ENCODE peak calls at places on chromosomes 12 and 14, in ten cellular contexts. F, Y, N, L, I, T, A, V, R and X are unnamed samples.

GRCh38 chr14:90523544-90523943 is 126.7 kb downstream of the CALM1 start:
- DNase-seq in V (no peak), F (no peak), T (no peak), L (no peak), I (peak), R (no peak), A (no peak), Y (peak), N (peak), X (no peak)

GRCh38 chr14:29274890-29275651 is 508.5 kb downstream of the FOXG1 start:
- DNase-seq in I (no peak), A (no peak), L (no peak), F (no peak), Y (no peak), V (no peak), N (no peak), T (no peak), R (no peak), X (no peak)

GRCh38 chr14:51750542-51750941 is 98.8 kb downstream of the FRMD6 start:
- DNase-seq in Y (no peak), T (no peak), N (no peak), L (peak), A (peak), F (no peak), V (no peak), I (no peak), R (no peak), X (no peak)

GRCh38 chr12:34396861-34397590 is 374.7 kb downstream of the ALG10 start:
- DNase-seq in T (no peak), Y (no peak), F (no peak), V (no peak), A (no peak), L (peak), N (no peak), R (no peak), I (no peak), X (no peak)

GRCh38 chr14:96039633-96040311 is 610 bp downstream of the C14orf132 start:
- DNase-seq in R (no peak), T (peak), F (no peak), N (peak), A (peak), L (peak), I (peak), V (no peak), Y (no peak), X (no peak)

GRCh38 chr12:130486891-130487416 is 149.3 kb downstream of the PIWIL1 start:
- DNase-seq in R (no peak), V (no peak), T (no peak), L (no peak), I (no peak), F (no peak), N (no peak), Y (no peak), A (no peak), X (no peak)

GRCh38 chr12:26128180-26128579 is 3.3 kb upstream of the BHLHE41 start:
- DNase-seq in A (no peak), V (no peak), L (no peak), Y (no peak), N (peak), I (peak), T (no peak), R (no peak), F (no peak), X (no peak)

GRCh38 chr14:53356361-53357150 is 203.4 kb upstream of the DDHD1 start:
- DNase-seq in A (peak), Y (peak), I (peak), F (no peak), L (no peak), V (no peak), N (no peak), R (no peak), T (no peak), X (no peak)

GRCh38 chr14:54590481-54590880 is 23.6 kb downstream of the SAMD4A start:
- DNase-seq in A (no peak), N (no peak), F (no peak), V (no peak), T (no peak), Y (no peak), L (no peak), R (no peak), I (peak), X (no peak)

GRCh38 chr12:26280869-26281268 is 85.5 kb downstream of the SSPN start:
- DNase-seq in V (no peak), F (no peak), I (no peak), R (no peak), N (no peak), Y (no peak), T (no peak), A (no peak), L (no peak), X (no peak)

GRCh38 chr14:21852061-21852664 is 178.5 kb upstream of the OR4E1 start:
- DNase-seq in A (peak), F (no peak), T (peak), N (no peak), R (peak), V (no peak), Y (peak), L (peak), I (peak), X (peak)

GRCh38 chr12:71954040-71954649 is 15.5 kb downstream of the TPH2 start:
- DNase-seq in A (no peak), Y (no peak), L (no peak), V (no peak), N (no peak), R (no peak), F (no peak), T (no peak), I (no peak), X (no peak)

GRCh38 chr14:101926085-101926484 is 38.3 kb upstream of the DYNC1H1 start:
- DNase-seq in I (no peak), N (no peak), Y (no peak), V (no peak), A (no peak), T (no peak), R (no peak), L (no peak), F (no peak), X (no peak)

GRCh38 chr12:121789800-121790748 is 3.4 kb downstream of the RHOF start:
- DNase-seq in T (peak), V (peak), I (peak), Y (no peak), F (no peak), L (peak), A (peak), R (peak), N (no peak), X (no peak)

GRCh38 chr12:5085896-5086295 is 42.2 kb downstream of the KCNA5 start:
- DNase-seq in V (no peak), T (no peak), Y (peak), N (peak), L (no peak), F (peak), R (no peak), I (peak), A (no peak), X (no peak)

GRCh38 chr12:106127289-106128126 is 11.2 kb downstream of the NUAK1 start:
- DNase-seq in T (no peak), Y (no peak), V (no peak), N (no peak), R (no peak), I (no peak), A (no peak), L (no peak), F (no peak), X (no peak)

GRCh38 chr14:52355016-52355430 is 40.9 kb downstream of the PTGER2 start:
- DNase-seq in N (peak), A (no peak), R (no peak), T (no peak), I (peak), F (peak), V (no peak), L (no peak), Y (peak), X (no peak)

GRCh38 chr14:67704484-67705089 is 2.9 kb downstream of the RDH12 start:
- DNase-seq in A (peak), Y (peak), L (peak), F (peak), N (peak), R (peak), V (peak), I (peak), T (no peak), X (peak)

GRCh38 chr12:13744566-13744965 is 236.8 kb downstream of the GRIN2B start:
- DNase-seq in I (no peak), R (no peak), Y (no peak), V (no peak), L (no peak), N (no peak), T (no peak), A (no peak), F (no peak), X (no peak)

GRCh38 chr14:84468153-84468552 is 1061.8 kb upstream of the FLRT2 start:
- DNase-seq in Y (no peak), N (no peak), F (peak), T (no peak), I (peak), L (no peak), V (no peak), R (no peak), A (no peak), X (no peak)

GRCh38 chr12:88298014-88298682 is 156.0 kb downstream of the TMTC3 start:
- DNase-seq in L (no peak), V (no peak), F (no peak), T (no peak), R (no peak), I (peak), N (no peak), Y (no peak), A (no peak), X (no peak)

GRCh38 chr12:53051058-53051880 is 1.4 kb downstream of the TNS2 start:
- DNase-seq in N (peak), A (peak), T (no peak), F (no peak), R (no peak), I (peak), V (no peak), L (no peak), Y (peak), X (no peak)

GRCh38 chr12:53845932-53846331 is 92.7 kb upstream of the HOXC13 start:
- DNase-seq in F (no peak), V (no peak), L (no peak), A (no peak), N (no peak), I (no peak), T (no peak), R (no peak), Y (no peak), X (no peak)

GRCh38 chr12:113577464-113578121 is 105.9 kb upstream of the LHX5 start:
- DNase-seq in Y (no peak), A (no peak), T (no peak), R (no peak), N (no peak), F (no peak), V (no peak), I (no peak), L (no peak), X (no peak)

GRCh38 chr14:65206448-65207096 is 104.3 kb upstream of the MAX start:
- DNase-seq in V (peak), L (no peak), T (no peak), F (peak), A (no peak), N (peak), Y (peak), I (peak), R (no peak), X (no peak)

GRCh38 chr12:25347716-25348261 is 97.1 kb upstream of the KRAS start:
- DNase-seq in L (no peak), Y (peak), V (no peak), R (no peak), N (no peak), I (no peak), A (peak), T (no peak), F (no peak), X (peak)

GRCh38 chr14:80211143-80212024 is at the start of gene DIO2:
- DNase-seq in N (peak), I (peak), F (no peak), T (no peak), A (peak), Y (peak), R (no peak), V (no peak), L (no peak), X (no peak)

GRCh38 chr12:1760566-1761382 is 59.6 kb upstream of the LRTM2 start:
- DNase-seq in N (peak), A (peak), F (no peak), I (peak), V (no peak), T (no peak), R (no peak), L (no peak), Y (peak), X (no peak)

GRCh38 chr12:130978785-130979184 is 25.1 kb downstream of the ADGRD1 start:
- DNase-seq in F (no peak), Y (no peak), R (no peak), A (no peak), T (no peak), L (no peak), I (no peak), N (no peak), V (no peak), X (no peak)

GRCh38 chr12:130555628-130556485 is 160.2 kb downstream of the RIMBP2 start:
- DNase-seq in I (no peak), L (no peak), A (no peak), F (no peak), V (no peak), R (no peak), Y (no peak), N (no peak), T (no peak), X (no peak)

GRCh38 chr14:100450049-100450448 is 126.9 kb downstream of the SLC25A47 start:
- DNase-seq in I (no peak), R (no peak), Y (no peak), A (no peak), N (no peak), F (no peak), T (no peak), L (no peak), V (no peak), X (no peak)

GRCh38 chr14:25461780-25462179 is 411.8 kb upstream of the STXBP6 start:
- DNase-seq in R (no peak), I (no peak), T (no peak), L (no peak), N (no peak), V (no peak), Y (no peak), A (peak), F (no peak), X (no peak)

GRCh38 chr12:57212701-57213067 is 3.9 kb upstream of the NXPH4 start:
- DNase-seq in Y (no peak), R (no peak), T (no peak), F (no peak), L (no peak), I (no peak), N (no peak), V (no peak), A (peak), X (no peak)

GRCh38 chr12:7017870-7018349 is 366 bp downstream of the LPCAT3 start:
- DNase-seq in R (no peak), A (no peak), I (no peak), N (peak), T (no peak), F (no peak), V (no peak), L (no peak), Y (no peak), X (peak)

GRCh38 chr12:91990525-91990924 is 155.1 kb downstream of the BTG1 start:
- DNase-seq in T (no peak), Y (no peak), L (no peak), I (peak), R (no peak), N (no peak), F (no peak), V (no peak), A (no peak), X (no peak)